ENCODE peak calls at places on chromosome 1, in nine cellular contexts. U, J, S, M, P, C, T, K and Y are unnamed samples.

GRCh38 chr1:234538062-234538731 is 59.2 kb upstream of the TARBP1 start:
- DNase-seq in P (no peak), K (no peak), T (no peak), M (no peak), S (no peak), J (no peak), C (no peak), U (no peak), Y (no peak)

GRCh38 chr1:62687421-62687902 is 724 bp downstream of the DOCK7 start:
- DNase-seq in K (no peak), U (no peak), C (peak), J (peak), S (no peak), P (no peak), T (peak), M (peak), Y (peak)

GRCh38 chr1:115314765-115315164 is 23.3 kb downstream of the NGF start:
- DNase-seq in P (no peak), S (no peak), K (no peak), C (no peak), J (no peak), T (no peak), M (peak), U (peak), Y (peak)

GRCh38 chr1:177669161-177669560 is 300.7 kb downstream of the SEC16B start:
- DNase-seq in C (no peak), J (no peak), K (no peak), T (no peak), P (no peak), M (no peak), S (no peak), U (no peak), Y (no peak)

GRCh38 chr1:85607126-85607912 is 26.8 kb downstream of the CCN1 start:
- DNase-seq in K (no peak), M (peak), U (peak), J (no peak), S (no peak), P (no peak), T (no peak), C (no peak), Y (peak)

GRCh38 chr1:202281316-202282016 is 60.3 kb downstream of the UBE2T start:
- DNase-seq in U (peak), K (no peak), J (no peak), P (no peak), C (no peak), M (peak), S (peak), T (no peak), Y (peak)

GRCh38 chr1:109252893-109253802 is 3.8 kb downstream of the CELSR2 start:
- DNase-seq in U (no peak), M (peak), C (peak), S (peak), P (no peak), J (no peak), K (no peak), T (no peak), Y (no peak)

GRCh38 chr1:183180634-183181056 is 5.4 kb upstream of the LAMC2 start:
- DNase-seq in C (peak), K (peak), S (no peak), P (peak), J (peak), U (no peak), M (peak), T (peak), Y (peak)

GRCh38 chr1:236394905-236395779 is 1.1 kb downstream of the EDARADD start:
- DNase-seq in K (peak), U (no peak), P (no peak), M (peak), T (peak), J (peak), S (peak), C (peak), Y (peak)

GRCh38 chr1:193458628-193459027 is 272.2 kb upstream of the B3GALT2 start:
- DNase-seq in J (no peak), U (no peak), P (no peak), T (no peak), C (no peak), S (no peak), K (no peak), M (no peak), Y (no peak)

GRCh38 chr1:219031821-219032220 is 141.9 kb upstream of the LYPLAL1 start:
- DNase-seq in U (no peak), P (no peak), K (no peak), C (no peak), S (no peak), J (no peak), M (peak), T (no peak), Y (peak)

GRCh38 chr1:151790940-151791651 is 796 bp upstream of the TDRKH start:
- DNase-seq in U (no peak), T (peak), C (no peak), S (peak), J (no peak), M (no peak), K (peak), P (no peak), Y (no peak)

GRCh38 chr1:6596886-6597776 is 5.5 kb downstream of the KLHL21 start:
- DNase-seq in P (no peak), M (no peak), J (no peak), T (no peak), K (no peak), C (no peak), S (no peak), U (no peak), Y (no peak)

GRCh38 chr1:79633456-79633855 is 626.9 kb upstream of the ADGRL4 start:
- DNase-seq in M (peak), S (no peak), T (no peak), U (peak), C (no peak), K (no peak), J (no peak), P (no peak), Y (peak)

GRCh38 chr1:54453509-54453908 is 47.3 kb upstream of the SSBP3 start:
- DNase-seq in M (no peak), K (no peak), P (no peak), T (no peak), J (no peak), U (no peak), S (no peak), C (no peak), Y (no peak)

GRCh38 chr1:42210421-42211133 is 46.0 kb upstream of the GUCA2A start:
- DNase-seq in P (no peak), U (no peak), C (no peak), K (no peak), S (no peak), T (no peak), M (peak), J (no peak), Y (no peak)

DNA sequence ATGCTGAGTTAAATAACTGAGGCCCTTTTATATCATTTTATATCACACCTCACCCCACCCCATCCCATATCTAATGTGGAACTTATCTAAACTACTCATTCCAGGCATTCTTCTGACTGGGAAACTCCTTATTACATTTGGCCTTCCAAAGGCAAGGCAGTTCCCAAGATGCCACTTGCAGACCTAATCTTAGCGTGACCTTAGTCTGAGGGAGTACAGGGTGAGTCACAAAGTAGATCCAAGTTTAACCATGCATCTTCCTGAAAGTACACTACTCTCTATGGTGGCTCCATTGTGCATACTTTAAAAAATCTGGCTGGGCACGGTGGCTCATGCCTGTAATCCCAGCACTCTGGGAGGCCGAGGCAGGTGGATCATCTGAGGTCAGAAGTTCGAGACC is 353.6 kb upstream of the C1orf87 start:
- DNase-seq in K (no peak), C (no peak), J (no peak), U (no peak), M (peak), S (no peak), T (no peak), P (no peak), Y (no peak)
- TF ChIP-seq CTCF in K (no peak), C (no peak), J (no peak), U (no peak), M (no peak), S (no peak), T (no peak), P (no peak), Y (no peak)

GRCh38 chr1:182054698-182055326 is 6.7 kb downstream of the ZNF648 start:
- DNase-seq in C (no peak), U (no peak), J (peak), K (no peak), P (peak), S (no peak), T (no peak), M (no peak), Y (peak)
- TF ChIP-seq CTCF in C (peak), U (peak), J (peak), K (peak), P (peak), S (peak), T (peak), M (no peak), Y (peak)

DNA sequence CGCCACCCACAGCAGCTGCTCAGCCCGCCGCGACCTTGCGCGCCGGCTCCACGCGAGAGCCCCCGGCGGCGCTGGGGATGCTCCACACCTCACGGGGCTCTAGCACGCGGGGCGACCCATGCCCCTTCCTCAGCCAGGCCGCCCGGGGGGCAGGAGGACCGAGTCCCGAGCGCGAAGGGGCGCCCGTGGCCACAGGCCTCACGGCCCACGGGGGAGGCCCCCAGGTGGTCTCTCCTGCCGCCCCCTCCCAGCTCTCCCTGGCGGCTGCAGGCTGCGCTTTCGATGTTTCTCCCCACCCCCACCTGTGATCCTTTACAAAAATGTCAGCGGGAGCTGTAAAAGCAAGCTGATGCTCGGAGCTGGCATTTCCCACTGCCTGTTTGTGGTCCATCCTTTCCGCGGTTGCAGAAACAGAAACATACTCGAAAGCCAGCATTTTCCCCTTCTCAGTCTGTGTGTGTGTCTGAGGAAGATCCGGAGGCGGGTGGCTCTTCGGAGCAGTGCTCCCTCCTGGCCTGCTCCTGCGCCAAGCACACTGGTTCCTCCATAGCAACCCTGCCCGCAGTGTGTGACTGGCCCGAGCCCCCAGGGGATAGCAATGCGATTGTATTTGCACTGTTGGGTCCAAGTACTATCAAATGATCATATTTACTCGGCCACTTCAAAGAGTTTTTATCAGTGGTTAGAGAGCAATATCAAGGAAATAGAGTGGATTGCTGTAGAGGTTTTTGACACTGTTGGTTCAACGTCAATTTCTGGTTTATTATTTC is 2.1 kb downstream of the KIF26B start:
- DNase-seq in J (peak), M (peak), K (no peak), P (no peak), T (no peak), U (no peak), S (no peak), C (no peak), Y (no peak)
- TF ChIP-seq CTCF in J (no peak), M (no peak), K (peak), P (no peak), T (no peak), U (no peak), S (no peak), C (no peak), Y (no peak)

GRCh38 chr1:56806804-56807203 is 12.4 kb downstream of the FYB2 start:
- DNase-seq in K (no peak), U (no peak), J (no peak), C (peak), S (no peak), P (no peak), M (no peak), T (no peak), Y (no peak)
- TF ChIP-seq CTCF in K (no peak), U (no peak), J (no peak), C (no peak), S (no peak), P (no peak), M (no peak), T (no peak), Y (no peak)